ENCODE peak calls at places on chromosomes 2 and 18, in six cellular contexts. Y, N, V, O, B and Z are unnamed samples.

GRCh38 chr2:172007372-172007771 is 7.6 kb downstream of the METAP1D start:
- DNase-seq in Y (no peak), N (no peak), V (no peak), O (no peak), B (no peak), Z (no peak)

GRCh38 chr2:237754182-237754581 is 44.4 kb upstream of the RBM44 start:
- DNase-seq in Y (no peak), N (no peak), V (no peak), O (no peak), B (no peak), Z (no peak)

GRCh38 chr2:223674998-223675609 is 72.9 kb upstream of the SCG2 start:
- DNase-seq in Y (peak), N (peak), V (no peak), O (no peak), B (peak), Z (no peak)

GRCh38 chr2:198371902-198372611 is 567.7 kb downstream of the PLCL1 start:
- DNase-seq in Y (no peak), N (no peak), V (no peak), O (no peak), B (no peak), Z (no peak)

GRCh38 chr2:43241558-43241957 is 15.2 kb upstream of the ZFP36L2 start:
- DNase-seq in Y (no peak), N (no peak), V (no peak), O (no peak), B (no peak), Z (no peak)

GRCh38 chr2:6968319-6969100 is 51.3 kb downstream of the RNF144A start:
- DNase-seq in Y (peak), N (no peak), V (no peak), O (no peak), B (no peak), Z (peak)

GRCh38 chr18:61127714-61128485 is 205.3 kb upstream of the CDH20 start:
- DNase-seq in Y (no peak), N (no peak), V (no peak), O (no peak), B (no peak), Z (no peak)

GRCh38 chr2:5021148-5021547 is 671.0 kb upstream of the SOX11 start:
- DNase-seq in Y (no peak), N (no peak), V (no peak), O (no peak), B (peak), Z (no peak)

GRCh38 chr2:37982847-37983246 is 57.8 kb downstream of the RMDN2 start:
- DNase-seq in Y (no peak), N (no peak), V (no peak), O (no peak), B (no peak), Z (no peak)